ENCODE peak calls at places on chromosome 4, in nine cellular contexts. One of them, this sample, is unnamed.

GRCh38 chr4:172996571-172997216 is 171.9 kb upstream of the GALNT7 start:
- DNase-seq in mesenteric fat pad: no peak
- DNase-seq in WERI-Rb-1: no peak
- DNase-seq in NCI-H2171: no peak
- DNase-seq in A172: peak
- DNase-seq in Ammon's horn: no peak
- DNase-seq in LNCaP clone FGC: no peak
- DNase-seq in iPS-NIHi11: no peak
- DNase-seq in neural crest cell: no peak
- DNase-seq in this sample: no peak

GRCh38 chr4:140343303-140343702 is 30.1 kb upstream of the SCOC start:
- DNase-seq in mesenteric fat pad: no peak
- DNase-seq in WERI-Rb-1: no peak
- DNase-seq in NCI-H2171: no peak
- DNase-seq in A172: no peak
- DNase-seq in Ammon's horn: no peak
- DNase-seq in LNCaP clone FGC: peak
- DNase-seq in iPS-NIHi11: peak
- DNase-seq in neural crest cell: no peak
- DNase-seq in this sample: no peak

GRCh38 chr4:7547368-7548040 is 112.8 kb upstream of the PSAPL1 start:
- DNase-seq in mesenteric fat pad: no peak
- DNase-seq in WERI-Rb-1: no peak
- DNase-seq in NCI-H2171: peak
- DNase-seq in A172: no peak
- DNase-seq in Ammon's horn: no peak
- DNase-seq in LNCaP clone FGC: peak
- DNase-seq in iPS-NIHi11: no peak
- DNase-seq in neural crest cell: no peak
- DNase-seq in this sample: no peak

GRCh38 chr4:54390670-54391069 is 161.6 kb downstream of the PDGFRA start:
- DNase-seq in mesenteric fat pad: no peak
- DNase-seq in WERI-Rb-1: no peak
- DNase-seq in NCI-H2171: no peak
- DNase-seq in A172: no peak
- DNase-seq in Ammon's horn: no peak
- DNase-seq in LNCaP clone FGC: no peak
- DNase-seq in iPS-NIHi11: no peak
- DNase-seq in neural crest cell: no peak
- DNase-seq in this sample: no peak

GRCh38 chr4:41204400-41204978 is 9.9 kb downstream of the APBB2 start:
- DNase-seq in mesenteric fat pad: no peak
- DNase-seq in WERI-Rb-1: no peak
- DNase-seq in NCI-H2171: no peak
- DNase-seq in A172: peak
- DNase-seq in Ammon's horn: no peak
- DNase-seq in LNCaP clone FGC: no peak
- DNase-seq in iPS-NIHi11: no peak
- DNase-seq in neural crest cell: no peak
- DNase-seq in this sample: no peak

GRCh38 chr4:122156819-122157218 is 4.7 kb downstream of the BLTP1 start:
- DNase-seq in mesenteric fat pad: no peak
- DNase-seq in WERI-Rb-1: no peak
- DNase-seq in NCI-H2171: no peak
- DNase-seq in A172: no peak
- DNase-seq in Ammon's horn: no peak
- DNase-seq in LNCaP clone FGC: no peak
- DNase-seq in iPS-NIHi11: no peak
- DNase-seq in neural crest cell: no peak
- DNase-seq in this sample: no peak

GRCh38 chr4:17275836-17276235 is 236.1 kb downstream of the QDPR start:
- DNase-seq in mesenteric fat pad: no peak
- DNase-seq in WERI-Rb-1: no peak
- DNase-seq in NCI-H2171: no peak
- DNase-seq in A172: no peak
- DNase-seq in Ammon's horn: no peak
- DNase-seq in LNCaP clone FGC: no peak
- DNase-seq in iPS-NIHi11: no peak
- DNase-seq in neural crest cell: no peak
- DNase-seq in this sample: no peak

GRCh38 chr4:97761760-97762512 is 381.3 kb downstream of the STPG2 start:
- DNase-seq in mesenteric fat pad: no peak
- DNase-seq in WERI-Rb-1: no peak
- DNase-seq in NCI-H2171: no peak
- DNase-seq in A172: no peak
- DNase-seq in Ammon's horn: no peak
- DNase-seq in LNCaP clone FGC: no peak
- DNase-seq in iPS-NIHi11: no peak
- DNase-seq in neural crest cell: no peak
- DNase-seq in this sample: no peak

GRCh38 chr4:105923507-105924238 is 28.4 kb downstream of the NPNT start:
- DNase-seq in mesenteric fat pad: no peak
- DNase-seq in WERI-Rb-1: no peak
- DNase-seq in NCI-H2171: no peak
- DNase-seq in A172: no peak
- DNase-seq in Ammon's horn: no peak
- DNase-seq in LNCaP clone FGC: no peak
- DNase-seq in iPS-NIHi11: no peak
- DNase-seq in neural crest cell: no peak
- DNase-seq in this sample: no peak

GRCh38 chr4:22170353-22170752 is 221.8 kb upstream of the KCNIP4 start:
- DNase-seq in mesenteric fat pad: no peak
- DNase-seq in WERI-Rb-1: no peak
- DNase-seq in NCI-H2171: no peak
- DNase-seq in A172: peak
- DNase-seq in Ammon's horn: no peak
- DNase-seq in LNCaP clone FGC: no peak
- DNase-seq in iPS-NIHi11: no peak
- DNase-seq in neural crest cell: no peak
- DNase-seq in this sample: no peak

GRCh38 chr4:104472766-104473165 is 21.9 kb downstream of the CXXC4 start:
- DNase-seq in mesenteric fat pad: no peak
- DNase-seq in WERI-Rb-1: no peak
- DNase-seq in NCI-H2171: no peak
- DNase-seq in A172: no peak
- DNase-seq in Ammon's horn: no peak
- DNase-seq in LNCaP clone FGC: no peak
- DNase-seq in iPS-NIHi11: no peak
- DNase-seq in neural crest cell: no peak
- DNase-seq in this sample: no peak

GRCh38 chr4:23384741-23385140 is 505.1 kb downstream of the PPARGC1A start:
- DNase-seq in mesenteric fat pad: no peak
- DNase-seq in WERI-Rb-1: no peak
- DNase-seq in NCI-H2171: no peak
- DNase-seq in A172: peak
- DNase-seq in Ammon's horn: no peak
- DNase-seq in LNCaP clone FGC: no peak
- DNase-seq in iPS-NIHi11: no peak
- DNase-seq in neural crest cell: no peak
- DNase-seq in this sample: no peak

GRCh38 chr4:20283039-20283438 is 31.3 kb downstream of the SLIT2 start:
- DNase-seq in mesenteric fat pad: no peak
- DNase-seq in WERI-Rb-1: no peak
- DNase-seq in NCI-H2171: no peak
- DNase-seq in A172: no peak
- DNase-seq in Ammon's horn: no peak
- DNase-seq in LNCaP clone FGC: no peak
- DNase-seq in iPS-NIHi11: peak
- DNase-seq in neural crest cell: no peak
- DNase-seq in this sample: no peak

GRCh38 chr4:121794505-121795192 is 6.5 kb upstream of the EXOSC9 start:
- DNase-seq in mesenteric fat pad: no peak
- DNase-seq in WERI-Rb-1: no peak
- DNase-seq in NCI-H2171: no peak
- DNase-seq in A172: no peak
- DNase-seq in Ammon's horn: no peak
- DNase-seq in LNCaP clone FGC: no peak
- DNase-seq in iPS-NIHi11: peak
- DNase-seq in neural crest cell: no peak
- DNase-seq in this sample: no peak

GRCh38 chr4:26807330-26807729 is 53.3 kb upstream of the STIM2 start:
- DNase-seq in mesenteric fat pad: no peak
- DNase-seq in WERI-Rb-1: no peak
- DNase-seq in NCI-H2171: no peak
- DNase-seq in A172: no peak
- DNase-seq in Ammon's horn: no peak
- DNase-seq in LNCaP clone FGC: no peak
- DNase-seq in iPS-NIHi11: no peak
- DNase-seq in neural crest cell: no peak
- DNase-seq in this sample: no peak

GRCh38 chr4:1711055-1711905 is 839 bp downstream of the SLBP start:
- DNase-seq in mesenteric fat pad: no peak
- DNase-seq in WERI-Rb-1: no peak
- DNase-seq in NCI-H2171: no peak
- DNase-seq in A172: no peak
- DNase-seq in Ammon's horn: peak
- DNase-seq in LNCaP clone FGC: no peak
- DNase-seq in iPS-NIHi11: peak
- DNase-seq in neural crest cell: no peak
- DNase-seq in this sample: no peak

GRCh38 chr4:107153228-107153627 is 117.1 kb upstream of the DKK2 start:
- DNase-seq in mesenteric fat pad: no peak
- DNase-seq in WERI-Rb-1: peak
- DNase-seq in NCI-H2171: no peak
- DNase-seq in A172: no peak
- DNase-seq in Ammon's horn: no peak
- DNase-seq in LNCaP clone FGC: no peak
- DNase-seq in iPS-NIHi11: peak
- DNase-seq in neural crest cell: no peak
- DNase-seq in this sample: no peak

GRCh38 chr4:17115546-17115945 is 217.1 kb upstream of the LDB2 start:
- DNase-seq in mesenteric fat pad: no peak
- DNase-seq in WERI-Rb-1: no peak
- DNase-seq in NCI-H2171: no peak
- DNase-seq in A172: no peak
- DNase-seq in Ammon's horn: no peak
- DNase-seq in LNCaP clone FGC: no peak
- DNase-seq in iPS-NIHi11: peak
- DNase-seq in neural crest cell: no peak
- DNase-seq in this sample: no peak

GRCh38 chr4:37450911-37451310 is 206.4 kb downstream of the NWD2 start:
- DNase-seq in mesenteric fat pad: no peak
- DNase-seq in WERI-Rb-1: no peak
- DNase-seq in NCI-H2171: no peak
- DNase-seq in A172: no peak
- DNase-seq in Ammon's horn: no peak
- DNase-seq in LNCaP clone FGC: no peak
- DNase-seq in iPS-NIHi11: no peak
- DNase-seq in neural crest cell: no peak
- DNase-seq in this sample: no peak

GRCh38 chr4:153438916-153439756 is 27.0 kb upstream of the TMEM131L start:
- DNase-seq in mesenteric fat pad: no peak
- DNase-seq in WERI-Rb-1: no peak
- DNase-seq in NCI-H2171: no peak
- DNase-seq in A172: no peak
- DNase-seq in Ammon's horn: no peak
- DNase-seq in LNCaP clone FGC: no peak
- DNase-seq in iPS-NIHi11: no peak
- DNase-seq in neural crest cell: no peak
- DNase-seq in this sample: no peak

GRCh38 chr4:122836941-122837340 is 10.3 kb downstream of the FGF2 start:
- DNase-seq in mesenteric fat pad: no peak
- DNase-seq in WERI-Rb-1: no peak
- DNase-seq in NCI-H2171: no peak
- DNase-seq in A172: no peak
- DNase-seq in Ammon's horn: no peak
- DNase-seq in LNCaP clone FGC: no peak
- DNase-seq in iPS-NIHi11: no peak
- DNase-seq in neural crest cell: no peak
- DNase-seq in this sample: no peak

This sample was measured in central memory CD8-positive, alpha-beta T cell.